ENCODE peak calls at places on chromosome 17, in six cellular contexts. U is upper lobe of right lung, J is AML-193, K is WTC11, O is SW480, A is dorsolateral prefrontal cortex. Y is an unnamed sample.

GRCh38 chr17:67200727-67201301 is 44.2 kb downstream of the HELZ start:
- DNase-seq in U (no peak), J (peak; percentile 42), K (no peak), O (no peak), A (no peak), Y (no peak)

GRCh38 chr17:13003454-13003851 is 14.4 kb downstream of the ELAC2 start:
- DNase-seq in U (no peak), J (no peak), K (no peak), O (no peak), A (no peak), Y (no peak)

GRCh38 chr17:61758430-61758829 is 104.9 kb downstream of the BRIP1 start:
- DNase-seq in U (no peak), J (no peak), K (no peak), O (no peak), A (no peak), Y (no peak)

GRCh38 chr17:62627219-62627903 is at the start of gene MRC2:
- DNase-seq in U (peak; percentile 89), J (peak; percentile 21), K (peak; percentile 76), O (peak; percentile 47), A (peak; percentile 52), Y (no peak)

GRCh38 chr17:75950850-75951554 is 10.2 kb upstream of the FBF1 start:
- DNase-seq in U (no peak), J (no peak), K (no peak), O (no peak), A (no peak), Y (no peak)

GRCh38 chr17:30589431-30589830 is 112.2 kb downstream of the GOSR1 start:
- DNase-seq in U (no peak), J (no peak), K (no peak), O (no peak), A (no peak), Y (no peak)

GRCh38 chr17:33277436-33278100 is 15.5 kb downstream of the ASIC2 start:
- DNase-seq in U (no peak), J (no peak), K (no peak), O (peak; percentile 60), A (no peak), Y (no peak)

GRCh38 chr17:80424878-80425765 is 10.2 kb downstream of the ENDOV start:
- DNase-seq in U (no peak), J (no peak), K (no peak), O (no peak), A (no peak), Y (no peak)

GRCh38 chr17:60743282-60743681 is 65.6 kb downstream of the BCAS3 start:
- DNase-seq in U (no peak), J (no peak), K (no peak), O (no peak), A (no peak), Y (no peak)

GRCh38 chr17:79874329-79874981 is 35.2 kb upstream of the CBX4 start:
- DNase-seq in U (no peak), J (peak; percentile 45), K (no peak), O (peak; percentile 53), A (no peak), Y (no peak)

GRCh38 chr17:76747716-76748360 is 9.9 kb downstream of the MFSD11 start:
- DNase-seq in U (no peak), J (no peak), K (no peak), O (no peak), A (no peak), Y (no peak)

GRCh38 chr17:29412780-29413565 is 22.8 kb downstream of the TAOK1 start:
- DNase-seq in U (peak; percentile 27), J (peak; percentile 54), K (no peak), O (no peak), A (no peak), Y (no peak)

GRCh38 chr17:14205992-14206461 is 30.6 kb downstream of the CDRT15 start:
- DNase-seq in U (peak; percentile 86), J (no peak), K (no peak), O (peak; percentile 97), A (peak; percentile 16), Y (no peak)

GRCh38 chr17:9529033-9529748 is 46.4 kb downstream of the STX8 start:
- DNase-seq in U (no peak), J (no peak), K (no peak), O (peak; percentile 7), A (no peak), Y (no peak)

GRCh38 chr17:47229535-47230443 is 20.6 kb downstream of the MYL4 start:
- DNase-seq in U (peak; percentile 83), J (peak; percentile 94), K (peak; percentile 85), O (peak; percentile 87), A (peak; percentile 80), Y (peak; percentile 84)

GRCh38 chr17:52759864-52760263 is 601.4 kb upstream of the CA10 start:
- DNase-seq in U (no peak), J (no peak), K (no peak), O (no peak), A (no peak), Y (no peak)

GRCh38 chr17:75645889-75646625 is 12.8 kb downstream of the SMIM5 start:
- DNase-seq in U (peak; percentile 91), J (no peak), K (no peak), O (peak; percentile 86), A (peak; percentile 88), Y (peak; percentile 46)

GRCh38 chr17:66283971-66284370 is 18.4 kb upstream of the PRKCA start:
- DNase-seq in U (no peak), J (no peak), K (no peak), O (no peak), A (no peak), Y (no peak)

GRCh38 chr17:40218740-40219072 is 398 bp upstream of the WIPF2 start:
- DNase-seq in U (peak; percentile 74), J (no peak), K (peak; percentile 76), O (no peak), A (peak; percentile 84), Y (no peak)

GRCh38 chr17:9979463-9979995 is 74.5 kb upstream of the RCVRN start:
- DNase-seq in U (no peak), J (no peak), K (no peak), O (no peak), A (no peak), Y (no peak)

Y was measured in pulmonary artery endothelial cell.